ENCODE peak calls at places on chromosome 1, in four cellular contexts. F, B, O and G are unnamed samples.

GRCh38 chr1:154158307-154159125 is 3.6 kb upstream of the NUP210L start:
- DNase-seq in F (no peak), B (no peak), O (no peak), G (no peak)

GRCh38 chr1:156870734-156871133 is 10.1 kb downstream of the NTRK1 start:
- DNase-seq in F (no peak), B (peak; percentile 89), O (peak; percentile 87), G (peak; percentile 84)

GRCh38 chr1:27380766-27381733 is 2.1 kb downstream of the CD164L2 start:
- DNase-seq in F (no peak), B (no peak), O (no peak), G (no peak)

GRCh38 chr1:217968085-217968484 is 317.0 kb upstream of the RRP15 start:
- DNase-seq in F (no peak), B (no peak), O (no peak), G (no peak)

GRCh38 chr1:36128126-36128904 is 3.3 kb upstream of the COL8A2 start:
- DNase-seq in F (no peak), B (peak; percentile 56), O (peak; percentile 74), G (peak; percentile 34)

GRCh38 chr1:15941899-15942660 is 33.8 kb downstream of the ZBTB17 start:
- DNase-seq in F (no peak), B (no peak), O (no peak), G (no peak)

GRCh38 chr1:19169642-19170041 is 40.4 kb downstream of the UBR4 start:
- DNase-seq in F (no peak), B (peak; percentile 20), O (no peak), G (peak; percentile 74)

GRCh38 chr1:225892307-225892706 is 3.4 kb upstream of the LEFTY1 start:
- DNase-seq in F (no peak), B (no peak), O (no peak), G (no peak)

GRCh38 chr1:230104395-230105244 is 37.6 kb downstream of the GALNT2 start:
- DNase-seq in F (peak; percentile 96), B (peak; percentile 94), O (peak; percentile 99), G (peak; percentile 100)

GRCh38 chr1:80722611-80723010 is 1078.1 kb upstream of the ADGRL2 start:
- DNase-seq in F (no peak), B (no peak), O (no peak), G (no peak)